ENCODE peak calls at places on chromosomes 11 and 22, in ten cellular contexts. H is endodermal cell; E is HS-27A; J is T-helper 1 cell; L is T-helper 2 cell; X is dorsolateral prefrontal cortex; B is brain microvascular endothelial cell; W is activated naive CD4-positive, alpha-beta T cell; K is stimulated activated CD8-positive, alpha-beta memory T cell treated with anti-CD3 and anti-CD28 coated beads, Interleukin-15, amount 100 ng/mL, for 4 hours; A is kidney. F is an unnamed sample.

GRCh38 chr11:77191823-77192495 is 63.9 kb downstream of the MYO7A start:
- DNase-seq in X (no peak), H (peak; percentile 98), W (no peak), E (peak; percentile 46), B (peak; percentile 23), L (no peak), K (peak; percentile 21), J (no peak), A (peak; percentile 82), F (no peak)

GRCh38 chr11:1384206-1384965 is 5.3 kb upstream of the BRSK2 start:
- DNase-seq in H (no peak), E (no peak), B (no peak), W (no peak), L (no peak), J (no peak), A (peak; percentile 41), K (no peak), X (no peak), F (no peak)

GRCh38 chr11:76638267-76639197 is 32.0 kb downstream of the LRRC32 start:
- DNase-seq in E (no peak), A (no peak), J (no peak), X (no peak), B (no peak), L (no peak), H (peak; percentile 32), K (no peak), W (no peak), F (no peak)

GRCh38 chr22:33400891-33401290 is 342.7 kb upstream of the SYN3 start:
- DNase-seq in A (no peak), H (no peak), B (no peak), X (no peak), W (no peak), K (no peak), L (no peak), E (no peak), J (no peak), F (no peak)

GRCh38 chr22:42646569-42647525 is 2.3 kb downstream of the CYB5R3 start:
- DNase-seq in E (no peak), B (no peak), H (no peak), L (no peak), A (peak; percentile 89), J (no peak), K (no peak), X (no peak), W (no peak), F (no peak)

GRCh38 chr11:3781423-3781822 is 15.9 kb downstream of the NUP98 start:
- DNase-seq in H (no peak), W (no peak), K (no peak), X (no peak), L (no peak), E (no peak), A (no peak), J (no peak), B (no peak), F (peak; percentile 38)

GRCh38 chr11:2732261-2732939 is 32.6 kb upstream of the KCNQ1OT1 start:
- DNase-seq in B (no peak), J (no peak), X (peak; percentile 85), W (no peak), E (no peak), A (peak; percentile 65), H (no peak), L (no peak), K (no peak), F (no peak)

GRCh38 chr11:12377106-12377823 is at the start of gene PARVA:
- DNase-seq in B (peak; percentile 57), X (peak; percentile 62), E (peak; percentile 69), A (peak; percentile 92), H (peak; percentile 93), L (no peak), J (no peak), W (no peak), K (no peak), F (peak; percentile 52)

F was measured in HS-5.